ENCODE peak calls at places on chromosomes 5 and 9, in five cellular contexts. One of them, this sample, is unnamed.

GRCh38 chr9:110278080-110278707 is 21.9 kb upstream of the TXN start:
- DNase-seq in NB4: no peak
- DNase-seq in fibroblast of mammary gland: no peak
- DNase-seq in choroid plexus epithelial cell: no peak
- DNase-seq in PC-3: peak; percentile 31
- DNase-seq in this sample: no peak

GRCh38 chr5:426392-426976 is 16.5 kb upstream of the EXOC3 start:
- DNase-seq in NB4: no peak
- DNase-seq in fibroblast of mammary gland: no peak
- DNase-seq in PC-3: no peak
- DNase-seq in choroid plexus epithelial cell: no peak
- DNase-seq in this sample: no peak

GRCh38 chr5:92864591-92864990 is 716.4 kb downstream of the NR2F1-AS1 start:
- DNase-seq in NB4: no peak
- DNase-seq in fibroblast of mammary gland: no peak
- DNase-seq in choroid plexus epithelial cell: no peak
- DNase-seq in PC-3: no peak
- DNase-seq in this sample: no peak

GRCh38 chr9:33143241-33143642 is 23.9 kb downstream of the B4GALT1 start:
- DNase-seq in choroid plexus epithelial cell: peak; percentile 89
- DNase-seq in PC-3: no peak
- DNase-seq in fibroblast of mammary gland: peak; percentile 82
- DNase-seq in NB4: peak; percentile 98
- DNase-seq in this sample: no peak

GRCh38 chr9:91117959-91118651 is 243.6 kb downstream of the AUH start:
- DNase-seq in PC-3: no peak
- DNase-seq in fibroblast of mammary gland: peak; percentile 88
- DNase-seq in choroid plexus epithelial cell: peak; percentile 88
- DNase-seq in NB4: no peak
- DNase-seq in this sample: no peak

GRCh38 chr5:72459089-72459661 is 48.0 kb downstream of the ZNF366 start:
- DNase-seq in PC-3: no peak
- DNase-seq in choroid plexus epithelial cell: peak; percentile 31
- DNase-seq in NB4: no peak
- DNase-seq in fibroblast of mammary gland: no peak
- DNase-seq in this sample: no peak

GRCh38 chr5:14400085-14400484 is 181.5 kb upstream of the OTULINL start:
- DNase-seq in fibroblast of mammary gland: peak; percentile 94
- DNase-seq in PC-3: peak; percentile 51
- DNase-seq in choroid plexus epithelial cell: peak; percentile 85
- DNase-seq in NB4: peak; percentile 10
- DNase-seq in this sample: no peak

GRCh38 chr9:79955300-79955699 is 383.5 kb downstream of the TLE4 start:
- DNase-seq in choroid plexus epithelial cell: no peak
- DNase-seq in PC-3: no peak
- DNase-seq in fibroblast of mammary gland: no peak
- DNase-seq in NB4: peak; percentile 2
- DNase-seq in this sample: no peak

GRCh38 chr9:73153793-73154227 is 2.1 kb downstream of the ANXA1 start:
- DNase-seq in PC-3: no peak
- DNase-seq in choroid plexus epithelial cell: peak; percentile 34
- DNase-seq in fibroblast of mammary gland: peak; percentile 76
- DNase-seq in NB4: peak; percentile 45
- DNase-seq in this sample: no peak

GRCh38 chr5:71587709-71588532 is 781 bp downstream of the MCCC2 start:
- DNase-seq in choroid plexus epithelial cell: no peak
- DNase-seq in NB4: peak; percentile 31
- DNase-seq in PC-3: peak; percentile 1
- DNase-seq in fibroblast of mammary gland: no peak
- DNase-seq in this sample: no peak

GRCh38 chr5:96256795-96257470 is 176.1 kb downstream of the PCSK1 start:
- DNase-seq in PC-3: peak; percentile 41
- DNase-seq in NB4: peak; percentile 26
- DNase-seq in fibroblast of mammary gland: peak; percentile 97
- DNase-seq in choroid plexus epithelial cell: peak; percentile 79
- DNase-seq in this sample: no peak

GRCh38 chr5:135135530-135136201 is 101.6 kb upstream of the PITX1 start:
- DNase-seq in fibroblast of mammary gland: peak; percentile 94
- DNase-seq in choroid plexus epithelial cell: no peak
- DNase-seq in PC-3: peak; percentile 66
- DNase-seq in NB4: no peak
- DNase-seq in this sample: no peak

GRCh38 chr5:27403248-27403882 is 365.0 kb upstream of the CDH9 start:
- DNase-seq in NB4: no peak
- DNase-seq in fibroblast of mammary gland: peak; percentile 45
- DNase-seq in PC-3: peak; percentile 46
- DNase-seq in choroid plexus epithelial cell: peak; percentile 37
- DNase-seq in this sample: no peak

GRCh38 chr5:75414241-75414640 is 77.2 kb downstream of the HMGCR start:
- DNase-seq in fibroblast of mammary gland: no peak
- DNase-seq in choroid plexus epithelial cell: no peak
- DNase-seq in NB4: no peak
- DNase-seq in PC-3: no peak
- DNase-seq in this sample: no peak

GRCh38 chr5:65978251-65978650 is 51.9 kb downstream of the ERBIN start:
- DNase-seq in fibroblast of mammary gland: no peak
- DNase-seq in choroid plexus epithelial cell: no peak
- DNase-seq in PC-3: no peak
- DNase-seq in NB4: no peak
- DNase-seq in this sample: no peak

GRCh38 chr5:5221731-5222130 is 81.6 kb downstream of the ADAMTS16 start:
- DNase-seq in NB4: no peak
- DNase-seq in PC-3: no peak
- DNase-seq in choroid plexus epithelial cell: peak; percentile 57
- DNase-seq in fibroblast of mammary gland: peak; percentile 73
- DNase-seq in this sample: no peak

GRCh38 chr5:141747152-141747640 is 65.2 kb upstream of the ARAP3 start:
- DNase-seq in fibroblast of mammary gland: peak; percentile 49
- DNase-seq in NB4: no peak
- DNase-seq in choroid plexus epithelial cell: peak; percentile 84
- DNase-seq in PC-3: peak; percentile 41
- DNase-seq in this sample: no peak

GRCh38 chr9:106862115-106862945 is 636 bp upstream of the ZNF462 start:
- DNase-seq in fibroblast of mammary gland: no peak
- DNase-seq in NB4: no peak
- DNase-seq in PC-3: peak; percentile 42
- DNase-seq in choroid plexus epithelial cell: peak; percentile 62
- DNase-seq in this sample: no peak
- H3K4me3 ChIP-seq in fibroblast of mammary gland: peak overlapping the region; percentile 83
- H3K4me3 ChIP-seq in NB4: no peak overlapping the region
- H3K4me3 ChIP-seq in PC-3: peak overlapping the region; percentile 98
- H3K4me3 ChIP-seq in choroid plexus epithelial cell: peak overlapping the region; percentile 74
- H3K4me3 ChIP-seq in this sample: no peak overlapping the region

GRCh38 chr5:139386039-139386438 is 2.9 kb upstream of the SLC23A1 start:
- DNase-seq in PC-3: no peak
- DNase-seq in NB4: peak; percentile 87
- DNase-seq in choroid plexus epithelial cell: no peak
- DNase-seq in fibroblast of mammary gland: no peak
- DNase-seq in this sample: no peak

GRCh38 chr5:139385061-139385889 is 2.2 kb upstream of the SLC23A1 start:
- DNase-seq in choroid plexus epithelial cell: no peak
- DNase-seq in fibroblast of mammary gland: no peak
- DNase-seq in PC-3: no peak
- DNase-seq in NB4: peak; percentile 78
- DNase-seq in this sample: no peak

GRCh38 chr5:139389701-139390638 is at the start of gene MZB1:
- DNase-seq in NB4: peak; percentile 71
- DNase-seq in fibroblast of mammary gland: no peak
- DNase-seq in PC-3: no peak
- DNase-seq in choroid plexus epithelial cell: no peak
- DNase-seq in this sample: no peak

GRCh38 chr5:139388198-139388821 is 1.4 kb downstream of the MZB1 start:
- DNase-seq in fibroblast of mammary gland: no peak
- DNase-seq in NB4: peak; percentile 93
- DNase-seq in choroid plexus epithelial cell: no peak
- DNase-seq in PC-3: no peak
- DNase-seq in this sample: no peak

DNA sequence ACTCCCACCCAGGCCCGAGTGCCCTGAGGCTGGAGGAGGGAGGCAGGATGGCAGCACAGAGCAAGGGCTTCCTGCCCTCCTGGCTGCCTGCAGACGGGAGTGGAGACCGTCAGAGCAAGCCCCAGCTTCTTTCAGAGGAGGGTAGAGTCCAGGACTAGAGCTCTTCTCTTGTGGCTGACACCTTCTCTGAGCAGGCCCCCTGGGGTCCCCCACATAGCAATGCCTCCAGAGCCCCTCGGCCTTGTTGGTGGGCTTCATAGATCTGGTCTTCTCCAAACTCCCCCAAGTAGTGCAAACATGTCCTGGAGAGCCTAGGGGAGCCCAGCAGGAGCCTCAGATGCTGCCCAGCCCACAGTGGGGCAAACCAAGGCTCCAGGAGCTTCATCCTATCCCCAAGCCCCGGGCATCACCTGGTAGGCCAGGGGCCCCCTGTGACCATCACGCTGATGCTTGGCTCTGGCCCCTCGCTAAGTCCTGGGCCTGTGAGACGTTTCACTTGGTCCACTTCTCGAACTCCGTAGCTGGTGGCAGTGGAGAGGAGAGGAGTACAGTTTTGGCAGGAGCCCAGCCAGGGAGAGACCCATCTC is 2.0 kb downstream of the MZB1 start:
- DNase-seq in PC-3: no peak
- DNase-seq in choroid plexus epithelial cell: no peak
- DNase-seq in fibroblast of mammary gland: no peak
- DNase-seq in NB4: no peak
- DNase-seq in this sample: no peak
- H3K4me3 ChIP-seq in PC-3: no peak overlapping the region
- H3K4me3 ChIP-seq in choroid plexus epithelial cell: no peak overlapping the region
- H3K4me3 ChIP-seq in fibroblast of mammary gland: no peak overlapping the region
- H3K4me3 ChIP-seq in NB4: peak overlapping the region; percentile 21
- H3K4me3 ChIP-seq in this sample: no peak overlapping the region

GRCh38 chr9:122219856-122220672 is 8.7 kb downstream of the LHX6 start:
- DNase-seq in fibroblast of mammary gland: peak; percentile 22
- DNase-seq in choroid plexus epithelial cell: no peak
- DNase-seq in NB4: peak; percentile 23
- DNase-seq in PC-3: no peak
- DNase-seq in this sample: no peak

GRCh38 chr9:122221223-122221811 is 7.4 kb downstream of the LHX6 start:
- DNase-seq in fibroblast of mammary gland: no peak
- DNase-seq in NB4: peak; percentile 78
- DNase-seq in PC-3: no peak
- DNase-seq in choroid plexus epithelial cell: no peak
- DNase-seq in this sample: no peak

GRCh38 chr9:122218885-122219855 is 9.6 kb downstream of the LHX6 start:
- DNase-seq in PC-3: no peak
- DNase-seq in choroid plexus epithelial cell: peak; percentile 32
- DNase-seq in fibroblast of mammary gland: no peak
- DNase-seq in NB4: peak; percentile 94
- DNase-seq in this sample: no peak

GRCh38 chr9:122222741-122223140 is 6.0 kb downstream of the LHX6 start:
- DNase-seq in NB4: peak; percentile 56
- DNase-seq in PC-3: no peak
- DNase-seq in choroid plexus epithelial cell: no peak
- DNase-seq in fibroblast of mammary gland: no peak
- DNase-seq in this sample: no peak

GRCh38 chr9:122220673-122221222 is 8.0 kb downstream of the LHX6 start:
- DNase-seq in fibroblast of mammary gland: no peak
- DNase-seq in NB4: no peak
- DNase-seq in PC-3: no peak
- DNase-seq in choroid plexus epithelial cell: no peak
- DNase-seq in this sample: no peak
- H3K4me3 ChIP-seq in fibroblast of mammary gland: no peak overlapping the region
- H3K4me3 ChIP-seq in NB4: peak overlapping the region; percentile 57
- H3K4me3 ChIP-seq in PC-3: no peak overlapping the region
- H3K4me3 ChIP-seq in choroid plexus epithelial cell: no peak overlapping the region
- H3K4me3 ChIP-seq in this sample: no peak overlapping the region

GRCh38 chr9:4793412-4794005 is 765 bp downstream of the RCL1 start:
- DNase-seq in fibroblast of mammary gland: no peak
- DNase-seq in NB4: no peak
- DNase-seq in PC-3: no peak
- DNase-seq in choroid plexus epithelial cell: peak; percentile 49
- DNase-seq in this sample: no peak

GRCh38 chr9:4799775-4800174 is 7.0 kb downstream of the RCL1 start:
- DNase-seq in NB4: no peak
- DNase-seq in PC-3: no peak
- DNase-seq in choroid plexus epithelial cell: no peak
- DNase-seq in fibroblast of mammary gland: no peak
- DNase-seq in this sample: no peak

GRCh38 chr9:4798281-4798680 is 5.5 kb downstream of the RCL1 start:
- DNase-seq in choroid plexus epithelial cell: no peak
- DNase-seq in NB4: peak; percentile 64
- DNase-seq in PC-3: no peak
- DNase-seq in fibroblast of mammary gland: peak; percentile 14
- DNase-seq in this sample: no peak

GRCh38 chr9:4796988-4797956 is 4.5 kb downstream of the RCL1 start:
- DNase-seq in choroid plexus epithelial cell: peak; percentile 64
- DNase-seq in fibroblast of mammary gland: peak; percentile 55
- DNase-seq in PC-3: peak; percentile 50
- DNase-seq in NB4: peak; percentile 75
- DNase-seq in this sample: no peak

DNA sequence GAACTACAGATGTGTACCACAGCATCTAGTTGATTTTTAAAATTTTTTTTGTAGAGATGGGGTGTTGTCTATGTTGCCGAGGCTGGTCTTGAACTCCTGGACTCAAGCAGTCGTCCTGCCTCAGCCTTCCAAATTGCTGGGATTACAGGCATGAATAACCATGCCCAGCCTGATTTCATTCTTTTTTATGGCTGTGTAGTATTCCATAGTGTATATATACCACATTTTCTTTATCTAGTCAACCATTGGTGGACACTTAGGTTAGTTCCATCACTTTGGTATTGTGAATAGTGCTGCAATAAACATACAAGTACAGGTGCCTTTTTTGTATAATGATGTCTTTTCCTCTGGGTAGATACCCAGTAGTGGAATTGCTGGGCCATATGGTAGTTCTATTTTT is 3.8 kb downstream of the RCL1 start:
- DNase-seq in fibroblast of mammary gland: no peak
- DNase-seq in NB4: no peak
- DNase-seq in choroid plexus epithelial cell: no peak
- DNase-seq in PC-3: no peak
- DNase-seq in this sample: no peak
- H3K4me3 ChIP-seq in fibroblast of mammary gland: no peak overlapping the region
- H3K4me3 ChIP-seq in NB4: no peak overlapping the region
- H3K4me3 ChIP-seq in choroid plexus epithelial cell: no peak overlapping the region
- H3K4me3 ChIP-seq in PC-3: no peak overlapping the region
- H3K4me3 ChIP-seq in this sample: no peak overlapping the region